ENCODE peak calls at places on chromosomes 12 and 14, in six cellular contexts. Z, D, I, W, L and R are unnamed samples. For H3K9me2 and H3K4me1, the result is how much of the 10 kb centered on the place peaks cover.

GRCh38 chr14:23935158-23935557 is 18.4 kb upstream of the DHRS4 start:
- DNase-seq in Z (no peak), D (no peak), I (no peak), W (no peak), L (no peak), R (no peak)

GRCh38 chr12:6205144-6205539 is 4.9 kb downstream of the CD9 start:
- DNase-seq in Z (no peak), D (no peak), I (no peak), W (no peak), L (no peak), R (no peak)

GRCh38 chr12:45309826-45310626 is 94.1 kb downstream of the ANO6 start:
- DNase-seq in Z (no peak), D (peak), I (no peak), W (no peak), L (no peak), R (no peak)

GRCh38 chr12:101604132-101604531 is 9.4 kb downstream of the MYBPC1 start:
- DNase-seq in Z (no peak), D (no peak), I (no peak), W (no peak), L (no peak), R (peak)

GRCh38 chr12:115598827-115599226 is 678.7 kb downstream of the MED13L start:
- DNase-seq in Z (no peak), D (peak), I (no peak), W (no peak), L (no peak), R (no peak)

GRCh38 chr14:92511472-92512247 is 1.9 kb upstream of the RIN3 start:
- DNase-seq in Z (no peak), D (peak), I (no peak), W (peak), L (peak), R (peak)

GRCh38 chr12:94873368-94874085 is 130.0 kb downstream of the NDUFA12 start:
- DNase-seq in Z (no peak), D (peak), I (peak), W (no peak), L (peak), R (no peak)

GRCh38 chr14:45091696-45092095 is 7.8 kb downstream of the PRPF39 start:
- DNase-seq in Z (no peak), D (peak), I (no peak), W (no peak), L (no peak), R (peak)

GRCh38 chr14:104282332-104283196 is 144.2 kb downstream of the KIF26A start:
- DNase-seq in Z (no peak), D (no peak), I (no peak), W (no peak), L (no peak), R (no peak)

GRCh38 chr12:55720071-55720564 is at the start of gene RDH5:
- DNase-seq in Z (no peak), D (peak), I (no peak), W (no peak), L (no peak), R (peak)

GRCh38 chr12:3658327-3659163 is 94.4 kb downstream of the CRACR2A start:
- DNase-seq in Z (peak), D (peak), I (no peak), W (no peak), L (no peak), R (peak)

GRCh38 chr12:112439769-112440168 is 21.0 kb downstream of the PTPN11 start:
- DNase-seq in Z (no peak), D (no peak), I (no peak), W (no peak), L (no peak), R (no peak)

GRCh38 chr12:92292016-92292415 is 146.4 kb upstream of the BTG1 start:
- DNase-seq in Z (peak), D (no peak), I (no peak), W (no peak), L (no peak), R (no peak)

GRCh38 chr12:43113153-43113552 is 438.9 kb downstream of the ADAMTS20 start:
- DNase-seq in Z (peak), D (peak), I (no peak), W (no peak), L (peak), R (no peak)

GRCh38 chr14:71202881-71203280 is 295.6 kb downstream of the PCNX1 start:
- DNase-seq in Z (no peak), D (peak), I (no peak), W (no peak), L (no peak), R (no peak)

GRCh38 chr14:29222671-29223268 is 456.2 kb downstream of the FOXG1 start:
- DNase-seq in Z (peak), D (peak), I (peak), W (no peak), L (peak), R (peak)

GRCh38 chr12:122836027-122836921 is 1.0 kb downstream of the HIP1R start:
- DNase-seq in Z (peak), D (peak), I (peak), W (no peak), L (peak), R (peak)

GRCh38 chr12:47222960-47223847 is 143.4 kb upstream of the AMIGO2 start:
- DNase-seq in Z (peak), D (no peak), I (no peak), W (no peak), L (no peak), R (no peak)

GRCh38 chr12:2052861-2053674 is at the start of gene CACNA1C:
- DNase-seq in Z (no peak), D (peak), I (peak), W (no peak), L (peak), R (no peak)

GRCh38 chr12:88266851-88267360 is 124.8 kb downstream of the TMTC3 start:
- DNase-seq in Z (peak), D (peak), I (no peak), W (no peak), L (no peak), R (no peak)

GRCh38 chr12:117036547-117036946 is 62.7 kb downstream of the TESC start:
- DNase-seq in Z (no peak), D (no peak), I (no peak), W (no peak), L (no peak), R (no peak)

GRCh38 chr12:116529686-116530085 is 29.5 kb upstream of the MAP1LC3B2 start:
- DNase-seq in Z (no peak), D (no peak), I (no peak), W (no peak), L (no peak), R (no peak)

GRCh38 chr14:63203618-63204406 is 431 bp upstream of the RHOJ start:
- DNase-seq in Z (no peak), D (peak), I (no peak), W (no peak), L (peak), R (peak)

GRCh38 chr12:14618990-14619389 is 51.3 kb upstream of the PLBD1 start:
- DNase-seq in Z (peak), D (peak), I (no peak), W (no peak), L (peak), R (peak)

GRCh38 chr14:85516239-85517112 is 13.5 kb upstream of the FLRT2 start:
- DNase-seq in Z (no peak), D (peak), I (no peak), W (no peak), L (no peak), R (peak)

GRCh38 chr14:78342879-78343278 is 172.7 kb downstream of the NRXN3 start:
- DNase-seq in Z (no peak), D (no peak), I (no peak), W (no peak), L (no peak), R (no peak)

GRCh38 chr14:93081875-93082570 is 33.7 kb downstream of the ITPK1 start:
- DNase-seq in Z (no peak), D (no peak), I (no peak), W (no peak), L (no peak), R (no peak)

GRCh38 chr14:73465833-73466532 is 7.6 kb upstream of the NUMB start:
- DNase-seq in Z (no peak), D (peak), I (no peak), W (no peak), L (no peak), R (peak)

GRCh38 chr12:5907812-5908211 is 37.2 kb downstream of the ANO2 start:
- DNase-seq in Z (no peak), D (no peak), I (no peak), W (no peak), L (no peak), R (no peak)

GRCh38 chr14:63893701-63894458 is 41.1 kb downstream of the SYNE2 start:
- DNase-seq in Z (no peak), D (peak), I (no peak), W (no peak), L (no peak), R (no peak)

GRCh38 chr14:34372766-34373165 is 89.3 kb downstream of the SPTSSA start:
- DNase-seq in Z (no peak), D (no peak), I (no peak), W (no peak), L (no peak), R (no peak)

GRCh38 chr12:46472144-46472705 is 99.7 kb upstream of the SLC38A2 start:
- DNase-seq in Z (no peak), D (no peak), I (no peak), W (no peak), L (no peak), R (no peak)

GRCh38 chr12:46372131-46372851 is at the start of gene SLC38A2:
- DNase-seq in Z (peak), D (peak), I (peak), W (peak), L (peak), R (peak)

GRCh38 chr12:42588981-42589464 is 523 bp downstream of the PRICKLE1 start:
- DNase-seq in Z (no peak), D (peak), I (no peak), W (no peak), L (peak), R (peak)

GRCh38 chr12:39752482-39753147 is 133.0 kb upstream of the ABCD2 start:
- DNase-seq in Z (no peak), D (no peak), I (peak), W (no peak), L (no peak), R (no peak)

GRCh38 chr12:47156167-47156736 is 76.5 kb upstream of the AMIGO2 start:
- DNase-seq in Z (peak), D (peak), I (no peak), W (no peak), L (no peak), R (no peak)

GRCh38 chr12:131681257-131681620 is 29.7 kb upstream of the SFSWAP start:
- DNase-seq in Z (no peak), D (no peak), I (no peak), W (no peak), L (peak), R (no peak)

DNA sequence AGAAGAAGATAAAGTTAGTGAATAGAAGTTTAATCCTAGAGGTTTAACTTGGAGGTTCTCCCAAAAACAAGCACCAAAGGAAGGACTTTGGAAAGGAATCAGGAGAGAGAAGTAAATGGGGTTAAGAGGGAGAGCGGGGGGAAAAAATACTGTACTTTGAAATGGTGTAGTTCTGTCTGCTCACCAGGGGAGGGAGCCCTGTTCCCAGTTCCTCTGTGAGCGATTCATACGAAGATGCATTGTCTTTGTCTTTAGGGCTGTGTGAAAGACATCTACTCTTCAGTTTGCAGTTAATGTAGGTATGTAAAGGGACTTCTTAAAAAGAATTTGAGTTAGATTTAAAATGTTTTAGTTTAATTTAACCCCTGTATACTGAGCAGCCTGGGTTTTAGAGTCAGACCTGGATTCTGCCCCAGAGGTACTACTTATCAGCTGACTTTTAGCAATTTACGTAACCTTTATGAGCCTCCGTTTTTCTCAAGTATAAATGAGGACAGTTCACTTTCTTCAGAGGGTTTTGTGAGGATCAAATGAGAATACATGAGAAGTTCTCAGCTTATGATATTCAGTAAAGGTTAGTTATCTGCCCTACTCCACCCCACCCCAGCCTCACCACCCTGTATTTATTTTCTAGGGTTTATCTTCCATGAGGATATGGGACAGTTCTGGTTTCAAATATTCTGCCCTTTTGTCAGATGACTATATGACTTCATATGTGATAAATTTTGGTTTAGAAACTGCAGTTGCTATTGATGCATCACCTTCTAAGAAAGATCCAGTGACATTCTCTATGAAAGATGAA is 82.6 kb upstream of the EVL start:
- DNase-seq in Z (peak), D (peak), I (peak), W (peak), L (peak), R (peak)
- H3K9ac ChIP-seq in Z (no peak), D (no peak), I (no peak), W (no peak), L (no peak), R (no peak)

GRCh38 chr12:124474709-124475108 is 92.7 kb downstream of the NCOR2 start:
- DNase-seq in Z (no peak), D (peak), I (no peak), W (no peak), L (no peak), R (no peak)
- H3K9me2 ChIP-seq in Z (under half), D (under half), I (under half), W (under half), L (under half), R (under half)

GRCh38 chr12:53220857-53221202 is 11.2 kb downstream of the RARG start:
- DNase-seq in Z (peak), D (peak), I (peak), W (peak), L (peak), R (peak)
- H3K4me1 ChIP-seq in Z (under half), D (half or more), I (under half), W (half or more), L (half or more), R (half or more)

GRCh38 chr12:31568498-31568897 is 22.4 kb downstream of the DENND5B start:
- DNase-seq in Z (no peak), D (no peak), I (no peak), W (no peak), L (no peak), R (no peak)

GRCh38 chr12:31567029-31567428 is 23.9 kb downstream of the DENND5B start:
- DNase-seq in Z (no peak), D (no peak), I (no peak), W (no peak), L (no peak), R (no peak)

GRCh38 chr12:31574803-31575573 is 15.9 kb downstream of the DENND5B start:
- DNase-seq in Z (no peak), D (peak), I (no peak), W (no peak), L (no peak), R (no peak)

GRCh38 chr12:31572900-31573299 is 18.0 kb downstream of the DENND5B start:
- DNase-seq in Z (no peak), D (no peak), I (no peak), W (no peak), L (no peak), R (no peak)

GRCh38 chr12:31570880-31571279 is 20.1 kb downstream of the DENND5B start:
- DNase-seq in Z (no peak), D (no peak), I (no peak), W (no peak), L (no peak), R (no peak)
- H3K9ac ChIP-seq in Z (no peak), D (no peak), I (no peak), W (no peak), L (no peak), R (no peak)